ENCODE peak calls at places on chromosomes 6 and 20, in seven cellular contexts. E is fibroblast of lung, F is neuronal stem cell, X is H9, Z is heart right ventricle, H is HCT116, P is left lung. V is an unnamed sample.

GRCh38 chr20:11845311-11845710 is 72.4 kb upstream of the BTBD3 start:
- DNase-seq in E (peak; percentile 76), F (no peak), X (no peak), Z (no peak), H (no peak), P (no peak), V (no peak)

GRCh38 chr6:96089173-96089572 is 73.4 kb downstream of the FUT9 start:
- DNase-seq in E (peak; percentile 8), F (peak; percentile 8), X (peak; percentile 56), Z (no peak), H (peak; percentile 13), P (no peak), V (no peak)

GRCh38 chr6:91029211-91029610 is 442.3 kb upstream of the MAP3K7 start:
- DNase-seq in E (peak; percentile 1), F (no peak), X (no peak), Z (no peak), H (no peak), P (no peak), V (no peak)

GRCh38 chr6:99612551-99613397 is 6.1 kb downstream of the PRDM13 start:
- DNase-seq in E (no peak), F (no peak), X (peak; percentile 54), Z (no peak), H (no peak), P (no peak), V (no peak)

GRCh38 chr6:137210903-137211302 is 8.3 kb downstream of the IFNGR1 start:
- DNase-seq in E (peak; percentile 40), F (no peak), X (no peak), Z (no peak), H (no peak), P (no peak), V (peak; percentile 44)

GRCh38 chr6:3915076-3915791 is 66.1 kb downstream of the FAM50B start:
- DNase-seq in E (no peak), F (no peak), X (no peak), Z (no peak), H (no peak), P (no peak), V (no peak)

GRCh38 chr6:107692351-107692750 is 131.8 kb downstream of the SCML4 start:
- DNase-seq in E (peak; percentile 51), F (no peak), X (no peak), Z (no peak), H (no peak), P (no peak), V (no peak)

GRCh38 chr6:131660195-131660594 is 23.1 kb downstream of the ENPP3 start:
- DNase-seq in E (peak; percentile 53), F (no peak), X (no peak), Z (no peak), H (peak; percentile 45), P (no peak), V (no peak)

GRCh38 chr20:43559588-43559987 is 761 bp downstream of the SGK2 start:
- DNase-seq in E (no peak), F (no peak), X (no peak), Z (no peak), H (no peak), P (no peak), V (no peak)

GRCh38 chr6:133101790-133102189 is 139.4 kb upstream of the EYA4 start:
- DNase-seq in E (peak; percentile 58), F (no peak), X (no peak), Z (no peak), H (no peak), P (no peak), V (no peak)

GRCh38 chr6:27260836-27261375 is 13.4 kb downstream of the PRSS16 start:
- DNase-seq in E (no peak), F (no peak), X (no peak), Z (no peak), H (no peak), P (no peak), V (no peak)

GRCh38 chr6:128079026-128079425 is 178.2 kb upstream of the THEMIS start:
- DNase-seq in E (peak; percentile 55), F (no peak), X (no peak), Z (no peak), H (no peak), P (no peak), V (no peak)

GRCh38 chr20:58100731-58101356 is 127.6 kb downstream of the ANKRD60 start:
- DNase-seq in E (no peak), F (no peak), X (no peak), Z (no peak), H (no peak), P (no peak), V (no peak)

GRCh38 chr6:162862941-162863340 is 135.2 kb downstream of the PACRG start:
- DNase-seq in E (no peak), F (no peak), X (no peak), Z (no peak), H (no peak), P (no peak), V (no peak)

GRCh38 chr20:56285496-56285895 is 37.0 kb downstream of the MC3R start:
- DNase-seq in E (no peak), F (no peak), X (no peak), Z (no peak), H (no peak), P (no peak), V (no peak)

GRCh38 chr6:33410050-33410710 is 634 bp upstream of the PHF1 start:
- DNase-seq in E (peak; percentile 97), F (peak; percentile 99), X (peak; percentile 99), Z (peak; percentile 99), H (peak; percentile 95), P (peak; percentile 98), V (peak; percentile 99)

GRCh38 chr6:45836438-45836824 is 179.2 kb downstream of the CLIC5 start:
- DNase-seq in E (no peak), F (no peak), X (no peak), Z (no peak), H (no peak), P (no peak), V (no peak)

GRCh38 chr6:45836984-45837383 is 178.7 kb downstream of the CLIC5 start:
- DNase-seq in E (no peak), F (no peak), X (no peak), Z (no peak), H (no peak), P (no peak), V (no peak)

GRCh38 chr6:45838996-45839395 is 176.7 kb downstream of the CLIC5 start:
- DNase-seq in E (no peak), F (no peak), X (no peak), Z (no peak), H (no peak), P (no peak), V (no peak)

GRCh38 chr6:45838486-45838885 is 177.2 kb downstream of the CLIC5 start:
- DNase-seq in E (no peak), F (no peak), X (no peak), Z (no peak), H (no peak), P (no peak), V (no peak)

DNA sequence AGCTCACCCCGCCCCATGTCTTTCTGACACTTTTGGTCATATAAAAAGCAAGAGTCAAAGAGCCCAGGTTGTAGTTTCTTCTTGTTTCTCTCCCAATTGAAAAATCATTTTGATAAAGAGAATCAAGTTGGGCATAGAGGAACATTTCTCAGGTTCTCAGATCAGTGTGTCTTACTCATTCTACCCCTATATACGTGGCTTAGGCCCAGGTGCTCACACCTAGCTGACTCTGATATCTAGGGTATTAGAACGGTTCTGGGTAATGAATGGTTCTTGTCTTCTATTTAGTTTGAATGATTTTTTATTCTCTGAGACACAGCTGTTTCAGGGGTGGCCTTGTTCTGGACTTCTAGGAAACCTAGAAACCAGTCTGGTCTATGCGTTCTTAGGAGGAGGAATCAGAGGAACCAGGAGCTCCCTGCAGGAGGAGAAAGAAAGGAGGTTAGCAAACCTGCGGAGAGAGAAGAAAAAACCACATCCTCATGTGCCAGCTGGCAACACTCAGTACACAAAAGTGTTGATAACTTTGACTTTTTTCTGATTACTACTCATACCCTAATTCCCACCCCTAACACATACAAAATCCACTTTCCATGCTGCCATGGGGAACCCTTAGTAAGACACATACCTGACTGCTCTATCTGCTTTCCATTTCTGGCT is 178.0 kb downstream of the CLIC5 start:
- DNase-seq in E (no peak), F (no peak), X (no peak), Z (no peak), H (no peak), P (no peak), V (no peak)
- H3K27ac ChIP-seq in E (no peak overlapping the region), F (no peak overlapping the region), X (no peak overlapping the region), Z (no peak overlapping the region), H (no peak overlapping the region), P (no peak overlapping the region), V (no peak overlapping the region)

DNA sequence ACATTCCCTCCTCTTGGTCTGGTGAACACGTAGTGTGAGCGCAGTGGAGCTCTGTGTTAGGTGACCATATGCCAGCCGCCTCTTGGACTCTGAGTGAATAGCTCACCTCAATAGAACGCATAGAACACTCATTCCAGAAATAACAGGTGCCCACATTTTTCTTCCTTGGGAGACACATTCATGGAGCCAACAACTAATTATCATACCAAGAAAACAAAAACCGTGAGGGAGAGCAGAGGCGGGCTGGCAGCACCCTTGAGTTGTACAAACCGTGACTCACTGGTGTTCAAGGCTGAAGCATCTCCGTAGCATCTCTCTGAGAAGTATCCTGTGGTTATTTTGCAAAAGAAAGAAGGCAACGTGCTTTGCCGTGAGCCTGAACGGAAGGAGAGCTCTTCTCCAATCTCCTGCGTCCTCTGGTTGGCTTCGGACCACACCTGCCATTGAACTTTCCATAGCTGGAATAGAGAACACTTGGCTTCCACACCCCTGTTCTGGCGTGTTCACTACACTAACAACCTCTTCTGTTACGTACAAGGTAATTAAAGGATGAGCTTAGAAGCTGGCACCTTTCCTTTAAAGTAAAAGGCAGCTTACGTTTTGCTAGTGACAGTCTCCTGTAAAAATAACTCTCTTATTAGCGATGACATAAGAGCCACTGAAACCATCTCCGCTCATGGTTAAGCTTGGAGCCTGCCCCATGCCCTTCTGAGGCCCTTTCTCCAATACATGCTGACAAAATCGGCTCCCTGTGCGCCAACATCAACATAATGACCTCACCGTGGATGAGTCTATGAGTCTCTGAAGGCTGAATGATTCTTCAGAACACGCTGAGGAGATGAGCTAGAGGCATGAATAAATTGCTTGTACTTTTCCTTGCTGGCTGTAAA is 30.2 kb upstream of the SGK1 start:
- DNase-seq in E (peak; percentile 99), F (no peak), X (no peak), Z (no peak), H (no peak), P (no peak), V (no peak)
- H3K27ac ChIP-seq in E (no peak overlapping the region), F (no peak overlapping the region), X (no peak overlapping the region), Z (no peak overlapping the region), H (no peak overlapping the region), P (no peak overlapping the region), V (peak overlapping the region; percentile 69)

DNA sequence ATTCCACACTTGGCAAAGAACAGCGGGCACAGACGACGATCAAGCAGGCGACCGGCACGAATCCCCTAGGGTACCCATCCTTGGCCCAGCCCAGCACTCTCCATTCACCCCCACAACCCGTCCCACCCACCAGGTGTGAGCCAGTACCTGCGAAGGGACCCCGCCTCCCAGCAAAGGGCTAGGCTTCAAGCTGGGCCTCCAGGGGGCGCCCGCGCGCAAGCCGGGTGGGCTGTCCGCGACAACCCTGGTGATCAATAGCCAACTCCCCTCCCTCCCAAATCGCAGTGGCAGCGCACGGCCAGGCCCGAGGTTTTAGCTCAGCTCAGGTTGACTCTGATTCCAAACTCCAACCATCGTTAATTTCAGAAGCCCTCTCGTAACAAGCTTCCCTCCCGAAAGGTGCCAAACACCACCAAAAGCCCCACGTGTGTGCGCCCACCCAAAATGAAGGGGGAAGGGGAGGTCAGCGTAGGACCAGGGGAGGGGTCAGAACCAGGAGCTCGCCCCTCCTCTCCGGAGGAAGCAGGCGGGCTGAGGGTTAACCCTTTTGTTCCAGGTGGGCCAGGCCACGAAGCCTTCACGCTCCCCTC is 2.1 kb downstream of the SALL4 start:
- DNase-seq in E (peak; percentile 23), F (peak; percentile 86), X (peak; percentile 97), Z (peak; percentile 57), H (peak; percentile 35), P (peak; percentile 58), V (no peak)
- H3K27ac ChIP-seq in E (no peak overlapping the region), F (peak overlapping the region; percentile 94), X (peak overlapping the region; percentile 92), Z (no peak overlapping the region), H (no peak overlapping the region), P (no peak overlapping the region), V (no peak overlapping the region)

GRCh38 chr20:17944854-17945474 is 23.6 kb downstream of the SNX5 start:
- DNase-seq in E (no peak), F (no peak), X (no peak), Z (no peak), H (no peak), P (no peak), V (no peak)
- H3K27ac ChIP-seq in E (no peak overlapping the region), F (no peak overlapping the region), X (no peak overlapping the region), Z (no peak overlapping the region), H (no peak overlapping the region), P (no peak overlapping the region), V (no peak overlapping the region)